ENCODE peak calls at places on chromosomes 1 and 21, in six cellular contexts. One of them, this sample, is unnamed.
A peak's percentile ranks its signal among the peaks of the same experiment; 100 is the strongest.

GRCh38 chr1:181033799-181034391 is at the start of gene MR1:
- DNase-seq in right cardiac atrium: no peak
- DNase-seq in kidney: no peak
- DNase-seq in CD4-positive, CD25-positive, alpha-beta regulatory T cell: peak; percentile 90
- DNase-seq in DND-41: peak; percentile 63
- DNase-seq in neuronal stem cell: no peak
- DNase-seq in this sample: peak; percentile 91

GRCh38 chr1:236947794-236948193 is 56.4 kb downstream of the MT1HL1 start:
- DNase-seq in right cardiac atrium: no peak
- DNase-seq in kidney: no peak
- DNase-seq in CD4-positive, CD25-positive, alpha-beta regulatory T cell: no peak
- DNase-seq in DND-41: no peak
- DNase-seq in neuronal stem cell: no peak
- DNase-seq in this sample: no peak

GRCh38 chr1:244783138-244783537 is 52.3 kb upstream of the COX20 start:
- DNase-seq in right cardiac atrium: no peak
- DNase-seq in kidney: no peak
- DNase-seq in CD4-positive, CD25-positive, alpha-beta regulatory T cell: no peak
- DNase-seq in DND-41: no peak
- DNase-seq in neuronal stem cell: no peak
- DNase-seq in this sample: no peak

GRCh38 chr21:42655797-42656770 is 2.7 kb downstream of the PDE9A start:
- DNase-seq in right cardiac atrium: no peak
- DNase-seq in kidney: peak; percentile 74
- DNase-seq in CD4-positive, CD25-positive, alpha-beta regulatory T cell: no peak
- DNase-seq in DND-41: no peak
- DNase-seq in neuronal stem cell: no peak
- DNase-seq in this sample: no peak

GRCh38 chr21:15379776-15380175 is 315.0 kb upstream of the NRIP1 start:
- DNase-seq in right cardiac atrium: no peak
- DNase-seq in kidney: no peak
- DNase-seq in CD4-positive, CD25-positive, alpha-beta regulatory T cell: no peak
- DNase-seq in DND-41: no peak
- DNase-seq in neuronal stem cell: no peak
- DNase-seq in this sample: no peak

GRCh38 chr1:79568411-79568810 is 561.9 kb upstream of the ADGRL4 start:
- DNase-seq in right cardiac atrium: no peak
- DNase-seq in kidney: no peak
- DNase-seq in CD4-positive, CD25-positive, alpha-beta regulatory T cell: no peak
- DNase-seq in DND-41: no peak
- DNase-seq in neuronal stem cell: no peak
- DNase-seq in this sample: no peak

GRCh38 chr21:41477641-41478318 is 30.2 kb downstream of the TMPRSS2 start:
- DNase-seq in right cardiac atrium: no peak
- DNase-seq in kidney: no peak
- DNase-seq in CD4-positive, CD25-positive, alpha-beta regulatory T cell: no peak
- DNase-seq in DND-41: peak; percentile 61
- DNase-seq in neuronal stem cell: peak; percentile 31
- DNase-seq in this sample: no peak

GRCh38 chr1:1246230-1246600 is 307 bp downstream of the C1QTNF12 start:
- DNase-seq in right cardiac atrium: peak; percentile 18
- DNase-seq in kidney: no peak
- DNase-seq in CD4-positive, CD25-positive, alpha-beta regulatory T cell: no peak
- DNase-seq in DND-41: no peak
- DNase-seq in neuronal stem cell: no peak
- DNase-seq in this sample: no peak

GRCh38 chr1:52296345-52296744 is 69.7 kb downstream of the CC2D1B start:
- DNase-seq in right cardiac atrium: no peak
- DNase-seq in kidney: no peak
- DNase-seq in CD4-positive, CD25-positive, alpha-beta regulatory T cell: peak; percentile 26
- DNase-seq in DND-41: no peak
- DNase-seq in neuronal stem cell: peak; percentile 39
- DNase-seq in this sample: no peak

GRCh38 chr1:111784273-111784901 is 28.7 kb downstream of the DDX20 start:
- DNase-seq in right cardiac atrium: no peak
- DNase-seq in kidney: no peak
- DNase-seq in CD4-positive, CD25-positive, alpha-beta regulatory T cell: no peak
- DNase-seq in DND-41: no peak
- DNase-seq in neuronal stem cell: no peak
- DNase-seq in this sample: no peak

GRCh38 chr1:156807627-156808026 is 9.0 kb downstream of the SH2D2A start:
- DNase-seq in right cardiac atrium: no peak
- DNase-seq in kidney: no peak
- DNase-seq in CD4-positive, CD25-positive, alpha-beta regulatory T cell: no peak
- DNase-seq in DND-41: peak; percentile 13
- DNase-seq in neuronal stem cell: no peak
- DNase-seq in this sample: no peak

GRCh38 chr1:53738205-53739108 is 507 bp downstream of the GLIS1 start:
- DNase-seq in right cardiac atrium: peak; percentile 61
- DNase-seq in kidney: peak; percentile 80
- DNase-seq in CD4-positive, CD25-positive, alpha-beta regulatory T cell: no peak
- DNase-seq in DND-41: no peak
- DNase-seq in neuronal stem cell: no peak
- DNase-seq in this sample: no peak

GRCh38 chr1:65457868-65458267 is 37.4 kb downstream of the LEPR start:
- DNase-seq in right cardiac atrium: no peak
- DNase-seq in kidney: no peak
- DNase-seq in CD4-positive, CD25-positive, alpha-beta regulatory T cell: no peak
- DNase-seq in DND-41: no peak
- DNase-seq in neuronal stem cell: no peak
- DNase-seq in this sample: no peak

GRCh38 chr1:109446236-109446635 is 20.0 kb upstream of the PSMA5 start:
- DNase-seq in right cardiac atrium: no peak
- DNase-seq in kidney: no peak
- DNase-seq in CD4-positive, CD25-positive, alpha-beta regulatory T cell: no peak
- DNase-seq in DND-41: no peak
- DNase-seq in neuronal stem cell: no peak
- DNase-seq in this sample: no peak

GRCh38 chr1:169367686-169368405 is at the start of the genes BLZF1 and NME7:
- DNase-seq in right cardiac atrium: peak; percentile 99
- DNase-seq in kidney: peak; percentile 98
- DNase-seq in CD4-positive, CD25-positive, alpha-beta regulatory T cell: peak; percentile 99
- DNase-seq in DND-41: peak; percentile 98
- DNase-seq in neuronal stem cell: peak; percentile 86
- DNase-seq in this sample: peak; percentile 98
- H3K9me3 ChIP-seq in right cardiac atrium: no peaks in the 10 kb centered on the region
- H3K9me3 ChIP-seq in kidney: no peaks in the 10 kb centered on the region
- H3K9me3 ChIP-seq in CD4-positive, CD25-positive, alpha-beta regulatory T cell: no peaks in the 10 kb centered on the region
- H3K9me3 ChIP-seq in DND-41: peaks cover 8% of the 10 kb centered on the region
- H3K9me3 ChIP-seq in neuronal stem cell: peaks cover 3% of the 10 kb centered on the region
- H3K9me3 ChIP-seq in this sample: no peaks in the 10 kb centered on the region

DNA sequence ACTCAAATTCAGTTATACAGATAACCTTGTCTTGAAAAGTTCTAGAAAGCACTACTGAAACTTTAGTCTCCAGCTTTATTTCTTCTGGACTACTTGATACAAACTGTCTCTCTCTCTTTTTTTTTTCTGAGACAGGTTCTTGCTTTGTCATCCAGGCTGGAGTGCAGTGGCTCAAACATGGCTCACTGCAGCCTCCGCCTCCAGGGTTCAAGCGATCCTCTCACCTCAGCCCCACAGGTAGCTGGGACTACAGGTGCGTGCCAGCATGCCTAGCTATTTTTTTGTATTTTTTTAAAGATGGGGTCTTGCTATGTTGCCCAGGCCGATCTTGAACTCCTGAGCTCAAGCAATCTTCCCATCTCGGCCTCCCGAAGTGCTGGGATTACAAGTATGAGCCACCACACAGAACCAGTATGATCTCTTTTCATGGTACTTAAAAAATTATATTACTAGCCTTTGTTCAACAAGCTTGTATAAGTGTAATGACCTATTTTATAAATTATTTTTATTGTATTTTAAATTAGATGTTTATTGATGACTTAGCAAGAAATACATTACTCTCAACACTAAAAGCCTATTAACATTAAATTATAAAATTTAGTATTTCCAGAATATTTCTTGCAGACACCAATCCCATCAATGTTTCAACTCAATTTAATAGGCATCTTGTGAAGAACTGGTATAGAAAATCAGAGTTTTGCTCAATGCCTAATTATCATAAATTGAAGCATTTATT is 36.1 kb upstream of the MTF2 start:
- DNase-seq in right cardiac atrium: no peak
- DNase-seq in kidney: no peak
- DNase-seq in CD4-positive, CD25-positive, alpha-beta regulatory T cell: no peak
- DNase-seq in DND-41: no peak
- DNase-seq in neuronal stem cell: no peak
- DNase-seq in this sample: no peak
- H3K4me3 ChIP-seq in right cardiac atrium: no peak overlapping the region
- H3K4me3 ChIP-seq in kidney: no peak overlapping the region
- H3K4me3 ChIP-seq in CD4-positive, CD25-positive, alpha-beta regulatory T cell: peak overlapping the region; percentile 93
- H3K4me3 ChIP-seq in DND-41: peak overlapping the region; percentile 52
- H3K4me3 ChIP-seq in neuronal stem cell: no peak overlapping the region
- H3K4me3 ChIP-seq in this sample: peak overlapping the region; percentile 49

GRCh38 chr1:3026581-3027511 is 5.6 kb downstream of the ACTRT2 start:
- DNase-seq in right cardiac atrium: no peak
- DNase-seq in kidney: peak; percentile 22
- DNase-seq in CD4-positive, CD25-positive, alpha-beta regulatory T cell: no peak
- DNase-seq in DND-41: no peak
- DNase-seq in neuronal stem cell: no peak
- DNase-seq in this sample: no peak

GRCh38 chr1:3028531-3029282 is 7.4 kb downstream of the ACTRT2 start:
- DNase-seq in right cardiac atrium: no peak
- DNase-seq in kidney: peak; percentile 45
- DNase-seq in CD4-positive, CD25-positive, alpha-beta regulatory T cell: no peak
- DNase-seq in DND-41: no peak
- DNase-seq in neuronal stem cell: no peak
- DNase-seq in this sample: no peak

GRCh38 chr1:3026124-3026523 is 4.9 kb downstream of the ACTRT2 start:
- DNase-seq in right cardiac atrium: no peak
- DNase-seq in kidney: no peak
- DNase-seq in CD4-positive, CD25-positive, alpha-beta regulatory T cell: no peak
- DNase-seq in DND-41: no peak
- DNase-seq in neuronal stem cell: no peak
- DNase-seq in this sample: no peak

GRCh38 chr1:3029481-3029961 is 8.3 kb downstream of the ACTRT2 start:
- DNase-seq in right cardiac atrium: no peak
- DNase-seq in kidney: peak; percentile 56
- DNase-seq in CD4-positive, CD25-positive, alpha-beta regulatory T cell: no peak
- DNase-seq in DND-41: no peak
- DNase-seq in neuronal stem cell: no peak
- DNase-seq in this sample: no peak

GRCh38 chr1:3027611-3028371 is 6.5 kb downstream of the ACTRT2 start:
- DNase-seq in right cardiac atrium: no peak
- DNase-seq in kidney: peak; percentile 45
- DNase-seq in CD4-positive, CD25-positive, alpha-beta regulatory T cell: no peak
- DNase-seq in DND-41: no peak
- DNase-seq in neuronal stem cell: no peak
- DNase-seq in this sample: no peak
- H3K9me3 ChIP-seq in right cardiac atrium: no peaks in the 10 kb centered on the region
- H3K9me3 ChIP-seq in kidney: no peaks in the 10 kb centered on the region
- H3K9me3 ChIP-seq in CD4-positive, CD25-positive, alpha-beta regulatory T cell: no peaks in the 10 kb centered on the region
- H3K9me3 ChIP-seq in DND-41: peaks cover 2% of the 10 kb centered on the region
- H3K9me3 ChIP-seq in neuronal stem cell: no peaks in the 10 kb centered on the region
- H3K9me3 ChIP-seq in this sample: no peaks in the 10 kb centered on the region

GRCh38 chr1:33348676-33349080 is 27.8 kb upstream of the A3GALT2 start:
- DNase-seq in right cardiac atrium: peak; percentile 45
- DNase-seq in kidney: no peak
- DNase-seq in CD4-positive, CD25-positive, alpha-beta regulatory T cell: peak; percentile 3
- DNase-seq in DND-41: peak; percentile 43
- DNase-seq in neuronal stem cell: no peak
- DNase-seq in this sample: peak; percentile 4

GRCh38 chr1:33349081-33349759 is 28.3 kb upstream of the A3GALT2 start:
- DNase-seq in right cardiac atrium: peak; percentile 84
- DNase-seq in kidney: peak; percentile 89
- DNase-seq in CD4-positive, CD25-positive, alpha-beta regulatory T cell: peak; percentile 37
- DNase-seq in DND-41: peak; percentile 53
- DNase-seq in neuronal stem cell: no peak
- DNase-seq in this sample: peak; percentile 46

GRCh38 chr1:33348194-33348593 is 27.3 kb upstream of the A3GALT2 start:
- DNase-seq in right cardiac atrium: no peak
- DNase-seq in kidney: no peak
- DNase-seq in CD4-positive, CD25-positive, alpha-beta regulatory T cell: no peak
- DNase-seq in DND-41: no peak
- DNase-seq in neuronal stem cell: no peak
- DNase-seq in this sample: no peak

GRCh38 chr1:33346921-33347649 is 26.2 kb upstream of the A3GALT2 start:
- DNase-seq in right cardiac atrium: peak; percentile 68
- DNase-seq in kidney: no peak
- DNase-seq in CD4-positive, CD25-positive, alpha-beta regulatory T cell: no peak
- DNase-seq in DND-41: peak; percentile 50
- DNase-seq in neuronal stem cell: no peak
- DNase-seq in this sample: no peak

GRCh38 chr1:33347650-33347992 is 26.7 kb upstream of the A3GALT2 start:
- DNase-seq in right cardiac atrium: peak; percentile 83
- DNase-seq in kidney: no peak
- DNase-seq in CD4-positive, CD25-positive, alpha-beta regulatory T cell: no peak
- DNase-seq in DND-41: peak; percentile 18
- DNase-seq in neuronal stem cell: no peak
- DNase-seq in this sample: no peak
- H3K4me3 ChIP-seq in right cardiac atrium: peak overlapping the region; percentile 96
- H3K4me3 ChIP-seq in kidney: peak overlapping the region; percentile 94
- H3K4me3 ChIP-seq in CD4-positive, CD25-positive, alpha-beta regulatory T cell: peak overlapping the region; percentile 16
- H3K4me3 ChIP-seq in DND-41: peak overlapping the region; percentile 65
- H3K4me3 ChIP-seq in neuronal stem cell: peak overlapping the region; percentile 11
- H3K4me3 ChIP-seq in this sample: no peak overlapping the region

DNA sequence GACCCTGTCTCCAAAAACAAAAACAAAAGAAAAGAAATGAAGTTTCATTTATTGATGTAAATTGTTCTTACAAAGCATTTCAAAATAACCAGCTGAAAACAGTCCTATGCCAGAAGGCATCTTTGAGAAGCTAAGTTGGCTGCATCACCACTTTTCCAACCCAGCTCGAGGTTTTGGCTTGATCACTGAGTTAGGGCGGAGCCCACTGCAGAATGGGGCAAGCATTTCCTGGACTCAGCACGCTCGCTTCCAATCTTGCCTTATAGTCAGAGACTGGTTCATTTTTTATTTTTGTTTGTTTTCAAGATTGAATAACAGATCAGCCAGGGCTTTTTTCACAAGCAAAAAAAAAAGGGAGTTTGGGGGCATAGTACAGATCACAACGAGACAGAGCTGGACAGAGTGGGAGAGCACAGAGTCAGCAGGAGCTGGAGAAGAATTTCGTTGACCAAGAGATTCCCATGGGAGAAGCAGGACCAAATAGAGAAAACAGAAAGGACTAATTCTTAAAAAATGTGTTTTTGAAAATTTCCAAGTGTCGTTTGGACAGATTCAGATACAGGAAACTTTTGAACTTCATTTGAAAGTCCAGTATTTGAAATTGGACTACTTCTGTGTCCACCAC is 23.5 kb upstream of the COL6A1 start:
- DNase-seq in right cardiac atrium: peak; percentile 88
- DNase-seq in kidney: peak; percentile 70
- DNase-seq in CD4-positive, CD25-positive, alpha-beta regulatory T cell: no peak
- DNase-seq in DND-41: no peak
- DNase-seq in neuronal stem cell: no peak
- DNase-seq in this sample: no peak
- H3K9me3 ChIP-seq in right cardiac atrium: no peaks in the 10 kb centered on the region
- H3K9me3 ChIP-seq in kidney: no peaks in the 10 kb centered on the region
- H3K9me3 ChIP-seq in CD4-positive, CD25-positive, alpha-beta regulatory T cell: no peaks in the 10 kb centered on the region
- H3K9me3 ChIP-seq in DND-41: peaks cover 5% of the 10 kb centered on the region
- H3K9me3 ChIP-seq in neuronal stem cell: peaks cover 4% of the 10 kb centered on the region
- H3K9me3 ChIP-seq in this sample: no peaks in the 10 kb centered on the region

This sample was measured in CD4-positive, alpha-beta memory T cell.